ENCODE peak calls at places on chromosomes 4 and X, in four cellular contexts. L is H1, W is GM12891, S is HepG2. H is an unnamed sample.

GRCh38 chr4:106358899-106359298 is 9.7 kb downstream of the GIMD1 start:
- DNase-seq in S (no peak), L (no peak), W (no peak), H (no peak)

GRCh38 chr4:72112514-72113156 is 80.8 kb downstream of the NPFFR2 start:
- DNase-seq in L (no peak), S (peak), W (no peak), H (no peak)

GRCh38 chr4:83646538-83646937 is 110.6 kb downstream of the GPAT3 start:
- DNase-seq in L (no peak), S (no peak), W (no peak), H (no peak)

GRCh38 chrX:103453655-103454054 is 65.6 kb downstream of the RAB40A start:
- DNase-seq in W (no peak), S (no peak), L (no peak), H (no peak)

GRCh38 chr4:186584912-186585311 is 29.5 kb upstream of the MTNR1A start:
- DNase-seq in S (no peak), W (no peak), L (no peak), H (no peak)

GRCh38 chrX:100802843-100803242 is 17.3 kb upstream of the CSTF2 start:
- DNase-seq in S (no peak), L (no peak), W (no peak), H (no peak)

GRCh38 chrX:106935175-106935574 is 15.0 kb downstream of the CLDN2 start:
- DNase-seq in S (no peak), L (no peak), W (no peak), H (no peak)

GRCh38 chr4:190019023-190019858 is 7.8 kb downstream of the FRG2 start:
- DNase-seq in S (no peak), L (no peak), W (no peak), H (peak)

GRCh38 chr4:77773101-77773500 is 46.1 kb downstream of the CNOT6L start:
- DNase-seq in L (no peak), W (no peak), S (no peak), H (no peak)

GRCh38 chr4:86496094-86497060 is 97.7 kb upstream of the PTPN13 start:
- DNase-seq in S (no peak), L (no peak), W (peak), H (peak)
- TF ChIP-seq TAF1 in S (no peak), L (no peak), W (no peak), H (no peak)

GRCh38 chr4:165326831-165327210 is 648 bp upstream of the MSMO1 start:
- DNase-seq in S (peak), W (no peak), L (no peak), H (no peak)

GRCh38 chr4:165328101-165328425 is 594 bp downstream of the MSMO1 start:
- DNase-seq in S (no peak), W (no peak), L (no peak), H (no peak)

GRCh38 chr4:165330071-165330470 is 2.6 kb downstream of the MSMO1 start:
- DNase-seq in S (no peak), L (no peak), W (no peak), H (no peak)

GRCh38 chr4:165327211-165328100 is at the start of gene MSMO1:
- DNase-seq in W (peak), S (peak), L (peak), H (peak)

DNA sequence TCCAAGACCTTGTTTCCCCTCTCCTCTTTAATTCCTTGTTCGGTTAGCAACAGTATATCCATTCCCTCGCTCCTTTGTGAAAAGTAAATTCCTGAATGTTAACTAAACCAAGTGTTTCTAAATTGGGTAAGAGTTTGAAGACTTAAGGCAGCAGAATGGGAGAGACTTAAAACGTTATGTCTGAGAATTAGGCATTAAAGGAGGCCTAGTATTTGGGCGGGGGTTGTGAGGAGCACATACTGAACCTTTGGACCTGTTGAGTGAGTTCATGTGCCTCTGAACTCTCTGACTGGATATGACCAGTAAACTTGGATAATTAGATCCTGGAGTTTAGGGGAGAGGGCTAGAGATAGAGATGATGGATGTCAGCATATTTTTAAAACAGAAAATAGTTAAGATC is 1.2 kb downstream of the MSMO1 start:
- DNase-seq in S (peak), W (no peak), L (no peak), H (no peak)
- TF ChIP-seq TAF1 in S (no peak), W (no peak), L (no peak), H (no peak)

DNA sequence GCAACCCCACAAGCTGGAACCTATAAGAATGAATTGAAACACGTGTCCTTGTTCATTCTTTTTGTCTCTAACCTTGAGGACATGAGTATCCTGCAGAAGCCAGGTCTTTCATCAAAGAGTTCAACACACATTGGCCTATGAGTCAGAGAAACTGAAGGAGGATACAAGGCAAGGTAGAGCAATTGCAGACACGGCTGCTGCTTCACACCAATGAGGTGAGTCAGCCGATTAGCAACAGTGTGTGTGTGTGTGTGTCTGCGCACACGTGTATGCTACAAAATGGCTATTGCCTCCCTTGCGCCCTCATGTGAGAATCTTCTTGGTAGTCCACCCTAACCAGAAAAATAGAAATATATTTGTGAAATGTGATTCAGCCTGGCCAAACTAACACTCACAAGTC is 1477.7 kb upstream of the IGFBP7 start:
- DNase-seq in L (no peak), S (peak), W (no peak), H (no peak)
- TF ChIP-seq TAF1 in L (no peak), S (no peak), W (no peak), H (no peak)

GRCh38 chrX:47285762-47286320 is 53.0 kb downstream of the USP11 start:
- DNase-seq in L (no peak), S (no peak), W (no peak), H (no peak)
- TF ChIP-seq TAF1 in L (no peak), S (no peak), W (no peak), H (no peak)

GRCh38 chr4:39994356-39994755 is 16.6 kb upstream of the PDS5A start:
- DNase-seq in W (no peak), S (no peak), L (no peak), H (no peak)

GRCh38 chr4:40000711-40001110 is 23.0 kb upstream of the PDS5A start:
- DNase-seq in L (no peak), W (no peak), S (no peak), H (no peak)

GRCh38 chr4:39996811-39997210 is 19.1 kb upstream of the PDS5A start:
- DNase-seq in W (no peak), L (no peak), S (no peak), H (no peak)

GRCh38 chr4:40003986-40004385 is 26.3 kb upstream of the PDS5A start:
- DNase-seq in L (no peak), S (no peak), W (no peak), H (no peak)

GRCh38 chr4:39998659-39999345 is 21.1 kb upstream of the PDS5A start:
- DNase-seq in L (no peak), S (no peak), W (no peak), H (no peak)
- TF ChIP-seq TAF1 in L (no peak), S (no peak), W (no peak), H (no peak)

GRCh38 chr4:69038582-69038981 is 57.7 kb upstream of the UGT2B7 start:
- DNase-seq in W (no peak), L (no peak), S (no peak), H (no peak)
- TF ChIP-seq TAF1 in W (no peak), L (no peak), S (no peak), H (no peak)

DNA sequence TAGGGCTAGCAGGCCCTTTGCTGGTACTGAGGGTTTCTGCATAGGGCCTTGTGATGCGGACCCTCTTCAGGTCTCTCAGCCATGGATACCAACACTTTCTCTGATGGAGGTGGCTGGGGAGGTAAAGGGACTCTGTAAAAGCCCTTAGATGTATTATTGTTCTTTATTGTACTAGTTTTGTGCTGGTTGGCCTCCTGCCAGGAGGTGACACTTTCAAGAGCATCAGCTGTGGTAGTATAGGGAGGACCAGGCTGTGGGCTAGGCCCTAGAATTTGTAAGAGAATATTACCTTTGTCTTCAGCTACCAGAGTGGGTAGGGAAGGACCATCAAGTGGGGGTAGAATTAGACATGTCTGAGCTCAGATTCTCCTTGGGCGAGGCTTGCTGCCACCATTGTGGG is 936.3 kb downstream of the CENPC start:
- DNase-seq in L (no peak), S (no peak), W (no peak), H (no peak)
- TF ChIP-seq TAF1 in L (no peak), S (no peak), W (no peak), H (no peak)

GRCh38 chrX:109475174-109475891 is 6.6 kb downstream of the GUCY2F start:
- DNase-seq in L (no peak), S (peak), W (no peak), H (no peak)
- TF ChIP-seq TAF1 in L (no peak), S (no peak), W (no peak), H (no peak)

DNA sequence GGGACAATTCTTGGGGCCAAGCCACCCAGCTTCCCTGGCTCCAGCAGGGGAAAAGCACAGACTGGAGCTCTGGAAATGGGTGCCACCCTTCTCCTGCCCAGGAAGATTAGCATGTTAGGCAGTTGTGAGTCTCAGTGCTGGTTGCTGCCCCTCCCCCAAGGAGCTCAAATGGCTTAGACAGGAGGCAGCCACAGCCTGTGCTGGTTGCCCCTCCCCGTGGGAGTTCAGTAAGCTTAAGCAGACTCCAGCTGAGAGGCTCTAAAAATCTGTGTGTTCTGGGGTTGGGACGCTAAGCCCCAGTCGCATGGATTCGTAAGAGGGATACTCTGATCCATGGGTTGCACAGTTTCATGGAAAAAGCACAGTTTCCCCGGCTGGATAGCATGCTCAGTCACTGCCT is 92.7 kb upstream of the NDST3 start:
- DNase-seq in L (no peak), S (no peak), W (no peak), H (no peak)
- TF ChIP-seq TAF1 in L (no peak), S (no peak), W (no peak), H (no peak)